ENCODE peak calls at places on chromosomes 3 and 15, in seven cellular contexts. One of them, this sample, is unnamed.

GRCh38 chr3:15033103-15033502 is 32.0 kb downstream of the MRPS25 start:
- DNase-seq in hepatocyte: no peak
- DNase-seq in heart left ventricle: no peak
- DNase-seq in A549: no peak
- DNase-seq in choroid plexus epithelial cell: no peak
- DNase-seq in psoas muscle: no peak
- DNase-seq in aorta: no peak
- DNase-seq in this sample: no peak

GRCh38 chr3:11622846-11623550 is 20.7 kb downstream of the VGLL4 start:
- DNase-seq in hepatocyte: no peak
- DNase-seq in heart left ventricle: no peak
- DNase-seq in A549: no peak
- DNase-seq in choroid plexus epithelial cell: no peak
- DNase-seq in psoas muscle: no peak
- DNase-seq in aorta: no peak
- DNase-seq in this sample: no peak

GRCh38 chr3:142888099-142888483 is 792 bp downstream of the PCOLCE2 start:
- DNase-seq in hepatocyte: peak; percentile 21
- DNase-seq in heart left ventricle: peak; percentile 59
- DNase-seq in A549: peak; percentile 93
- DNase-seq in choroid plexus epithelial cell: peak; percentile 48
- DNase-seq in psoas muscle: peak; percentile 56
- DNase-seq in aorta: no peak
- DNase-seq in this sample: no peak

GRCh38 chr15:64232400-64232799 is 69.6 kb upstream of the PPIB start:
- DNase-seq in hepatocyte: no peak
- DNase-seq in heart left ventricle: no peak
- DNase-seq in A549: peak; percentile 46
- DNase-seq in choroid plexus epithelial cell: peak; percentile 38
- DNase-seq in psoas muscle: no peak
- DNase-seq in aorta: no peak
- DNase-seq in this sample: peak; percentile 22

GRCh38 chr3:161475905-161476304 is 20.7 kb upstream of the OTOL1 start:
- DNase-seq in hepatocyte: peak; percentile 26
- DNase-seq in heart left ventricle: no peak
- DNase-seq in A549: peak; percentile 5
- DNase-seq in choroid plexus epithelial cell: peak; percentile 64
- DNase-seq in psoas muscle: no peak
- DNase-seq in aorta: no peak
- DNase-seq in this sample: peak; percentile 2

GRCh38 chr15:67164811-67165652 is 89.4 kb downstream of the AAGAB start:
- DNase-seq in hepatocyte: no peak
- DNase-seq in heart left ventricle: peak; percentile 78
- DNase-seq in A549: no peak
- DNase-seq in choroid plexus epithelial cell: peak; percentile 87
- DNase-seq in psoas muscle: peak; percentile 65
- DNase-seq in aorta: peak; percentile 90
- DNase-seq in this sample: peak; percentile 56

GRCh38 chr15:99385865-99386264 is 134.6 kb downstream of the LRRC28 start:
- DNase-seq in hepatocyte: peak; percentile 61
- DNase-seq in heart left ventricle: peak; percentile 85
- DNase-seq in A549: no peak
- DNase-seq in choroid plexus epithelial cell: peak; percentile 75
- DNase-seq in psoas muscle: peak; percentile 80
- DNase-seq in aorta: no peak
- DNase-seq in this sample: no peak

GRCh38 chr15:51755790-51756189 is 4.4 kb downstream of the TMOD2 start:
- DNase-seq in hepatocyte: no peak
- DNase-seq in heart left ventricle: no peak
- DNase-seq in A549: no peak
- DNase-seq in choroid plexus epithelial cell: no peak
- DNase-seq in psoas muscle: no peak
- DNase-seq in aorta: no peak
- DNase-seq in this sample: no peak

GRCh38 chr15:98954411-98954810 is 53.2 kb downstream of the PGPEP1L start:
- DNase-seq in hepatocyte: no peak
- DNase-seq in heart left ventricle: peak; percentile 87
- DNase-seq in A549: no peak
- DNase-seq in choroid plexus epithelial cell: peak; percentile 66
- DNase-seq in psoas muscle: peak; percentile 87
- DNase-seq in aorta: peak; percentile 96
- DNase-seq in this sample: peak; percentile 25

GRCh38 chr15:50003786-50004334 is 115.2 kb downstream of the ATP8B4 start:
- DNase-seq in hepatocyte: peak; percentile 93
- DNase-seq in heart left ventricle: peak; percentile 92
- DNase-seq in A549: peak; percentile 92
- DNase-seq in choroid plexus epithelial cell: peak; percentile 96
- DNase-seq in psoas muscle: peak; percentile 88
- DNase-seq in aorta: peak; percentile 93
- DNase-seq in this sample: peak; percentile 55
- H3K4me3 ChIP-seq in hepatocyte: no peak overlapping the region
- H3K4me3 ChIP-seq in heart left ventricle: no peak overlapping the region
- H3K4me3 ChIP-seq in A549: no peak overlapping the region
- H3K4me3 ChIP-seq in choroid plexus epithelial cell: no peak overlapping the region
- H3K4me3 ChIP-seq in psoas muscle: no peak overlapping the region
- H3K4me3 ChIP-seq in aorta: no peak overlapping the region
- H3K4me3 ChIP-seq in this sample: no peak overlapping the region

GRCh38 chr15:81792646-81793045 is 253.2 kb downstream of the MEX3B start:
- DNase-seq in hepatocyte: no peak
- DNase-seq in heart left ventricle: no peak
- DNase-seq in A549: no peak
- DNase-seq in choroid plexus epithelial cell: no peak
- DNase-seq in psoas muscle: no peak
- DNase-seq in aorta: no peak
- DNase-seq in this sample: no peak
- H3K4me3 ChIP-seq in hepatocyte: no peak overlapping the region
- H3K4me3 ChIP-seq in heart left ventricle: no peak overlapping the region
- H3K4me3 ChIP-seq in A549: no peak overlapping the region
- H3K4me3 ChIP-seq in choroid plexus epithelial cell: no peak overlapping the region
- H3K4me3 ChIP-seq in psoas muscle: no peak overlapping the region
- H3K4me3 ChIP-seq in aorta: no peak overlapping the region
- H3K4me3 ChIP-seq in this sample: no peak overlapping the region

GRCh38 chr3:52857108-52857507 is 22.3 kb upstream of the MUSTN1 start:
- DNase-seq in hepatocyte: no peak
- DNase-seq in heart left ventricle: no peak
- DNase-seq in A549: no peak
- DNase-seq in choroid plexus epithelial cell: no peak
- DNase-seq in psoas muscle: no peak
- DNase-seq in aorta: no peak
- DNase-seq in this sample: no peak
- H3K4me3 ChIP-seq in hepatocyte: no peak overlapping the region
- H3K4me3 ChIP-seq in heart left ventricle: no peak overlapping the region
- H3K4me3 ChIP-seq in A549: no peak overlapping the region
- H3K4me3 ChIP-seq in choroid plexus epithelial cell: no peak overlapping the region
- H3K4me3 ChIP-seq in psoas muscle: no peak overlapping the region
- H3K4me3 ChIP-seq in aorta: no peak overlapping the region
- H3K4me3 ChIP-seq in this sample: no peak overlapping the region

DNA sequence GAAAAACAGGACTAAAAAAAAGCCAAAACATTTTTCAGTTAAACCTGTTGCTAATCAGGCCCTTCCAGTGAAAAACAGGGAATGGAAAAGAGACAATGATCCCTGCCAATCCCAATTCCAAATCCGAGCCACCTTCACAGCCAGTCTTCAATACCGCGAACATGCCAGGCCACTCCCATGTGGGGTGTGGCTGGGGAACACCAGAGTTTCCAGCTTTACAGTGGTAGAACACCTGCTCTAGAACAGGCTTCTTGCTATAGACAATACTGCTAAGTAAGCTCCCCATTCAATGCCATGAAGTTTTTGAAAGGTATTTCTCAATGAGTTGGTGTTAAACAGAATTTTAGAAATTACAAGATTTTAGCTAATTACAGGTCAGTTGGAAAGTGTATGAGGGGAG is 228.3 kb downstream of the ATP8B4 start:
- DNase-seq in hepatocyte: no peak
- DNase-seq in heart left ventricle: no peak
- DNase-seq in A549: no peak
- DNase-seq in choroid plexus epithelial cell: no peak
- DNase-seq in psoas muscle: no peak
- DNase-seq in aorta: no peak
- DNase-seq in this sample: no peak
- H3K4me3 ChIP-seq in hepatocyte: no peak overlapping the region
- H3K4me3 ChIP-seq in heart left ventricle: no peak overlapping the region
- H3K4me3 ChIP-seq in A549: no peak overlapping the region
- H3K4me3 ChIP-seq in choroid plexus epithelial cell: no peak overlapping the region
- H3K4me3 ChIP-seq in psoas muscle: no peak overlapping the region
- H3K4me3 ChIP-seq in aorta: no peak overlapping the region
- H3K4me3 ChIP-seq in this sample: no peak overlapping the region

DNA sequence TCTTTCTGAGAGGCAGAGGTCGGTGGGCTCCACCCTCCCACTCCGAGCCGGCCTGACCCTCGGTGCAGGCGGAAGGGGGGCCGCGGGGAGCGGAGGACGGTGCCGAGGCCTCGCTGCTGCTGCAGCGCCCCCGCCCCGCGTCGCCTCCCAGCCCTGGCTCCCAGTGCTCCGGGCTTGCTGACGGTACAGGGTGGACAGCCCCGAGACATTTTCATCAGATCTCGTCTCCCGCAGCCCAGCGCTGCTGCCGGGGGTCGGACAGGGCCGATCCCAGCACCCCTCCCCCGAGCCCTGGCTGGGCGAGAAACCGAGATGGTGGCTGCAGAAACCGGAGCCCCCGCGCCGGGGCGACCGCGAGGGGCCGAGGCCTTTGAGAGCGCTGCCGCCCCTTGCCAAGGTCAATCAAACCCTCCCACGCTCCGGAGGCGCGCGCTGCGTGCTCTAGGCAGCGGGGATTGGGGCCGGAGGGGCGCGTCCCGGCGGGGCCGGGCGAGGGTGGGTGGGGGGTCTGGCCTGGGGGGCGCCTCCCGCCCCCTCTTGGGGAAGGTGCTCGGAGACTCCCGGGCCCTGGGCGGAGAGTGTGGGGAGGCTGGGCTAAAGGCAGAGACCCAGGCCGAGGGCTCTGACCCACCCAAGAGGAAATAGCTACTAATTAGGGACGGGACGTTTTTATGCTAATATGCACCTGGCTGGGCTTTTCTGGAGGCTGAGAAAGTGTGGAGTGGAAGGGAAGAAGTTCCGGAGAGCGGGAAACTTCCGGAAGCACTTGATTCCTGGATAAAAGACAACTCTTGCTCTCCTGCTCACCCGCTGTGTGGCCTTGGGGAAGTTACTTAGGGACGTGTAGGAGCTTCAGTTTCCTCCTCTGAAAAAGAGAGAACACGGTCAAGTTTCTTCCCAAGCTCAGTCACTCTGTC is 42.7 kb downstream of the EPHB3 start:
- DNase-seq in hepatocyte: no peak
- DNase-seq in heart left ventricle: peak; percentile 62
- DNase-seq in A549: no peak
- DNase-seq in choroid plexus epithelial cell: no peak
- DNase-seq in psoas muscle: peak; percentile 61
- DNase-seq in aorta: no peak
- DNase-seq in this sample: no peak
- H3K4me3 ChIP-seq in hepatocyte: peak overlapping the region; percentile 18
- H3K4me3 ChIP-seq in heart left ventricle: peak overlapping the region; percentile 35
- H3K4me3 ChIP-seq in A549: no peak overlapping the region
- H3K4me3 ChIP-seq in choroid plexus epithelial cell: peak overlapping the region; percentile 14
- H3K4me3 ChIP-seq in psoas muscle: peak overlapping the region; percentile 60
- H3K4me3 ChIP-seq in aorta: peak overlapping the region; percentile 29
- H3K4me3 ChIP-seq in this sample: peak overlapping the region; percentile 18

DNA sequence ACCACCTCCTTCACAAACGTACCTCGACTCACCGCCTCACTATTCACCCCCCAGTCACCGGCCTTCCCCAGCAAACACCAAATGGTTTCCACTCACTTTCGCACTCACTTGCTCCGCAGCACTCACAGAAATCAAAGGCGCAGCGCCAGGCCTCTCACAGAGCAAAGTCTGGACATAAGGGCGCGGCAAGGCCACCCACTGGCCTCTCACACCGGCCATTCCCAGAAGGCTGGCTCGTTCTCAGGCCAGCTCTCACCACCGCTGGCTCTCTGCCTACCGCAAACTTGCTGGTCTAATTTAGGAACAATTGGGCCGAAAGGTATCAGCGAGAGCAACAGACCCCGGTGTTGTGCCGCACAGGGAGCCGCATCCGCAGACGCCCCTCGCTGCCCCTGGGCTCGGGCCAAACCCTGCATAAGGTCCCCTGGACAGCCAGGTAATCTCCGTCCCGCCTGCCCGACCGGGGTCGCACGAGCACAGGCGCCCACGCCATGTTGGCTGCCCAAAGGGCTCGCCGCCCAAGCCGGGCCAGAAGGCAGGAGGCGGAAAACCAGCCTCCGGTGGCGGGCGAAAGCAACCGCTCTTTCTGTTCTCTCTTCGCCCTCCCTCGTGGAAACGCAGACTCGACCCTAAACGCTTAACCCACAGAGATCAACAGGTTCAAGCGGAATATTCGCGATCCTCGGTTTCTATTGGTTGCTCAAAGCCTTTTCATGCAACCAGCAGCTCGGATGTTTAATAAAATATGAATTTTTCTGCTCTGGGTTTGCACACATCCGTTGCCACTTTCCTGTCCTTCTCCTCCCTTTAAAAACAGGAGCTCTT is 2.9 kb downstream of the SHOX2 start:
- DNase-seq in hepatocyte: peak; percentile 51
- DNase-seq in heart left ventricle: peak; percentile 19
- DNase-seq in A549: no peak
- DNase-seq in choroid plexus epithelial cell: no peak
- DNase-seq in psoas muscle: peak; percentile 59
- DNase-seq in aorta: peak; percentile 74
- DNase-seq in this sample: no peak
- H3K4me3 ChIP-seq in hepatocyte: no peak overlapping the region
- H3K4me3 ChIP-seq in heart left ventricle: peak overlapping the region; percentile 17
- H3K4me3 ChIP-seq in A549: no peak overlapping the region
- H3K4me3 ChIP-seq in choroid plexus epithelial cell: no peak overlapping the region
- H3K4me3 ChIP-seq in psoas muscle: peak overlapping the region; percentile 47
- H3K4me3 ChIP-seq in aorta: no peak overlapping the region
- H3K4me3 ChIP-seq in this sample: peak overlapping the region; percentile 74

DNA sequence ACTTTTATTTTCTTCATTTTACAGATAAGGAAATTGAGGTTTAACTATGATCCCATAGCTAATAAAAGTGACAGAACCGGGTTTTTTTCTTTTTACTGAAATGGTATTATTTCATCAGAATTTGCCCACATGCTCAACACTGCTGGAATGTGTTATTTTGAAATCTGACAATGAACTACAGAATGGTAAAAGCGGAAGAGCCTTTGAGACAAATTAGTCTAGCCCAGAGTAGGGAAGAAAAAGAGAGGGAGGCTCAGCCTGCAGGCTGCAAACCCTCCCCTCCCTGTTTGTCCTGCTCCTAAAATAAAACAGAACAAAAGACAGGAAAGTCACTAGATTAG is 100.3 kb upstream of the LIPC start:
- DNase-seq in hepatocyte: peak; percentile 26
- DNase-seq in heart left ventricle: no peak
- DNase-seq in A549: no peak
- DNase-seq in choroid plexus epithelial cell: no peak
- DNase-seq in psoas muscle: no peak
- DNase-seq in aorta: no peak
- DNase-seq in this sample: no peak
- H3K4me3 ChIP-seq in hepatocyte: no peak overlapping the region
- H3K4me3 ChIP-seq in heart left ventricle: no peak overlapping the region
- H3K4me3 ChIP-seq in A549: peak overlapping the region; percentile 1
- H3K4me3 ChIP-seq in choroid plexus epithelial cell: no peak overlapping the region
- H3K4me3 ChIP-seq in psoas muscle: peak overlapping the region; percentile 2
- H3K4me3 ChIP-seq in aorta: no peak overlapping the region
- H3K4me3 ChIP-seq in this sample: no peak overlapping the region